ENCODE peak calls at places on chromosomes 4 and X, in seven cellular contexts. F, O, N, L, G, R and H are unnamed samples.

GRCh38 chr4:150119492-150119891 is 41.2 kb downstream of the DCLK2 start:
- DNase-seq in O (no peak), N (no peak), F (peak), G (no peak), R (peak), L (peak), H (peak)

GRCh38 chrX:64894454-64895038 is 81.7 kb downstream of the ZC4H2 start:
- DNase-seq in G (peak), O (peak), F (peak), L (peak), R (peak), N (peak), H (peak)

GRCh38 chrX:15853586-15854079 is 980 bp downstream of the AP1S2 start:
- DNase-seq in L (no peak), R (no peak), O (no peak), F (no peak), N (no peak), G (no peak), H (peak)

GRCh38 chrX:108224218-108224617 is 132.6 kb downstream of the ATG4A start:
- DNase-seq in N (no peak), F (no peak), L (no peak), G (no peak), R (no peak), O (no peak), H (no peak)

GRCh38 chrX:136086521-136086920 is 60.8 kb upstream of the FHL1 start:
- DNase-seq in F (peak), G (no peak), L (no peak), O (no peak), N (no peak), R (no peak), H (peak)

GRCh38 chr4:122798101-122798500 is 28.5 kb upstream of the FGF2 start:
- DNase-seq in F (peak), L (peak), O (no peak), N (peak), R (peak), G (peak), H (peak)

GRCh38 chrX:24219320-24219719 is 69.8 kb downstream of the ZFX start:
- DNase-seq in N (no peak), O (no peak), L (no peak), G (no peak), F (no peak), R (no peak), H (no peak)

GRCh38 chr4:149784018-149784417 is 31.6 kb downstream of the IQCM start:
- DNase-seq in R (no peak), O (no peak), G (no peak), F (peak), L (no peak), N (no peak), H (peak)

GRCh38 chrX:3712870-3713224 is 602 bp downstream of the PRKX start:
- DNase-seq in G (no peak), L (peak), R (peak), N (no peak), F (no peak), O (no peak), H (no peak)

GRCh38 chr4:5051692-5052423 is 578 bp downstream of the STK32B start:
- DNase-seq in R (no peak), G (peak), O (no peak), N (peak), F (peak), L (peak), H (peak)

GRCh38 chrX:30620980-30621716 is 32.1 kb upstream of the GK start:
- DNase-seq in F (peak), N (no peak), L (peak), G (no peak), R (peak), O (no peak), H (peak)

GRCh38 chr4:67776746-67777145 is 22.6 kb upstream of the GNRHR start:
- DNase-seq in G (peak), N (no peak), R (no peak), L (peak), O (no peak), F (no peak), H (no peak)

GRCh38 chr4:64799751-64800150 is 390.5 kb upstream of the TECRL start:
- DNase-seq in O (no peak), N (no peak), R (no peak), F (no peak), L (peak), G (peak), H (no peak)

GRCh38 chr4:72629540-72629939 is 60.5 kb upstream of the ADAMTS3 start:
- DNase-seq in O (no peak), N (no peak), L (no peak), G (no peak), F (no peak), R (peak), H (peak)

GRCh38 chrX:47224266-47224895 is 5.9 kb downstream of the CDK16 start:
- DNase-seq in G (no peak), L (no peak), N (no peak), F (no peak), O (no peak), R (no peak), H (no peak)

GRCh38 chr4:169640261-169640880 is 20.0 kb downstream of the CLCN3 start:
- DNase-seq in O (no peak), F (peak), L (no peak), R (no peak), G (no peak), N (no peak), H (peak)

GRCh38 chrX:2432298-2432863 is 68.4 kb downstream of the DHRSX start:
- DNase-seq in O (no peak), F (no peak), L (no peak), G (no peak), N (no peak), R (no peak), H (no peak)

GRCh38 chr4:81963506-81964020 is 410.2 kb downstream of the HNRNPD start:
- DNase-seq in N (peak), O (no peak), F (no peak), G (no peak), L (peak), R (no peak), H (no peak)

GRCh38 chr4:73127839-73128448 is 58.4 kb upstream of the COX18 start:
- DNase-seq in R (peak), F (peak), L (peak), N (no peak), O (no peak), G (no peak), H (peak)

GRCh38 chr4:83855044-83855443 is 319.1 kb downstream of the GPAT3 start:
- DNase-seq in R (peak), N (no peak), G (no peak), L (peak), O (no peak), F (peak), H (peak)

GRCh38 chrX:113833656-113834055 is 750.2 kb upstream of the HTR2C start:
- DNase-seq in G (no peak), L (no peak), R (peak), N (no peak), O (no peak), F (no peak), H (peak)

GRCh38 chr4:110609044-110609750 is 13.7 kb downstream of the PITX2 start:
- DNase-seq in N (no peak), O (no peak), L (peak), R (no peak), G (no peak), F (no peak), H (peak)

GRCh38 chr4:55291227-55291629 is 54.8 kb upstream of the SRD5A3 start:
- DNase-seq in G (no peak), N (no peak), L (no peak), R (peak), F (no peak), O (no peak), H (peak)

GRCh38 chr4:19074061-19074460 is 1052.5 kb upstream of the LCORL start:
- DNase-seq in O (no peak), L (no peak), F (no peak), N (no peak), R (no peak), G (no peak), H (no peak)

GRCh38 chrX:120304241-120304640 is 7.0 kb downstream of the TMEM255A start:
- DNase-seq in O (no peak), N (no peak), F (no peak), L (no peak), G (no peak), R (no peak), H (no peak)

DNA sequence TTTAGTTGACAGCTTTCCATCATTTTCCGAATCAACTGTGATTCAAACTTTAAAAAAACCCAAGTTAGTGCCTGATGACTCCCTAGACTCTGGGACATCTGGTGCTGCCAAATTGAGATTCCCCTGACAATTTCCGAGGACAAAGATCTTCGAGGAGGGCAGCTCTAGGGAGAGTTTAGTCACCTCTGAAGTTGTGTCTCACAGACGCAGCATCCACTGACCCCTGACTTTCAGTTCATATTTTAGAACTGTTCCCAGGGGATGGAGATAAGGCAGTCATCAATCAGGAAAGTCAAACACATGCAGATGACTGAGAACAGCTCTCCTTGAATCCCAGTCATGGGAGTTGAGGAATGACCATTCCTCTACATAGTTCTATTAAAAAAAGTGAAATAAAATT is 643.9 kb downstream of the TRIML1 start:
- DNase-seq in N (no peak), G (no peak), R (no peak), L (no peak), O (no peak), F (peak), H (peak)
- H3K18ac ChIP-seq in N (no peak), G (no peak), R (no peak), L (no peak), O (no peak), F (no peak), H (no peak)

GRCh38 chr4:77695769-77696168 is 90.1 kb downstream of the CXCL13 start:
- DNase-seq in F (peak), N (no peak), O (no peak), L (peak), R (no peak), G (no peak), H (peak)
- H3K4me2 ChIP-seq in F (peak), N (no peak), O (no peak), L (no peak), R (no peak), G (no peak), H (no peak)

GRCh38 chrX:132957211-132958085 is 981 bp downstream of the HS6ST2 start:
- DNase-seq in F (no peak), L (peak), R (peak), O (no peak), G (peak), N (peak), H (peak)
- H3K18ac ChIP-seq in F (no peak), L (peak), R (no peak), O (no peak), G (no peak), N (peak), H (peak)

DNA sequence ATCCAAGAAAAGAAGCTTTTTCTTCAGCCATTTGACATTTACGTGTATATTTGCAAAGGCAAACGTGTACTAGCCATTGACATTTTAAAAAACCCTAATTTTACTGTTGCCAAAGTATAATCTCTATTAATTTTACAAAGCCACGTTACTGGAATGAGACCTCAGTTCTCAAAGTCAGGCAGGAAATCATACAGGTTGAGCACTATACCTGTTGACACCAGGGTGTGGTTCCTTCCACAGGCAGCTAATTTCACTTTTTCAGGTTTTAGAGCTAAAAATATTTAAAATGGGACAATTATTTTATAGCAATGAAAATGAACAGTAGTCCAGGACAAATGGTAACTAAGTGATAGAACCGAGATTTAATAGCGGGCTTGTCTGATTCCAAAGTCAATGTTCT is 6.5 kb downstream of the RPGR start:
- DNase-seq in R (no peak), F (no peak), N (no peak), G (no peak), L (no peak), O (no peak), H (no peak)
- H3K4me2 ChIP-seq in R (no peak), F (no peak), N (no peak), G (no peak), L (no peak), O (no peak), H (no peak)

GRCh38 chrX:274904-275475 is 6.2 kb upstream of the PLCXD1 start:
- DNase-seq in G (peak), R (no peak), F (no peak), L (peak), O (no peak), N (peak), H (peak)
- H3K18ac ChIP-seq in G (no peak), R (peak), F (no peak), L (peak), O (peak), N (peak), H (peak)

GRCh38 chr4:33714971-33715370 is 2529.3 kb downstream of the ARAP2 start:
- DNase-seq in N (no peak), O (no peak), R (no peak), F (no peak), G (no peak), L (no peak), H (no peak)

GRCh38 chr4:33715996-33716395 is 2528.3 kb downstream of the ARAP2 start:
- DNase-seq in O (no peak), N (no peak), G (no peak), L (no peak), F (no peak), R (no peak), H (peak)
- H3K4me2 ChIP-seq in O (no peak), N (no peak), G (no peak), L (no peak), F (no peak), R (no peak), H (no peak)